ENCODE peak calls at places on chromosomes 1 and 21, in four cellular contexts. W is T-helper 2 cell, S is posterior cingulate gyrus, U is amniotic stem cell. A is an unnamed sample.
A peak's percentile ranks its signal among the peaks of the same experiment; 100 is the strongest.

GRCh38 chr1:197985340-197985739 is 68.2 kb downstream of the LHX9 start:
- DNase-seq in W (no peak), S (no peak), U (no peak), A (no peak)

GRCh38 chr1:207279683-207280082 is 41.8 kb upstream of the CD55 start:
- DNase-seq in W (no peak), S (no peak), U (no peak), A (no peak)

GRCh38 chr1:241640149-241640866 is at the start of the genes CHML and OPN3:
- DNase-seq in W (peak; percentile 93), S (peak; percentile 92), U (peak; percentile 61), A (peak; percentile 94)

GRCh38 chr1:15099441-15100137 is 54.0 kb upstream of the TMEM51 start:
- DNase-seq in W (no peak), S (no peak), U (no peak), A (no peak)

GRCh38 chr1:156097499-156098178 is 15.4 kb upstream of the MEX3A start:
- DNase-seq in W (peak; percentile 47), S (no peak), U (no peak), A (no peak)

GRCh38 chr1:8154621-8155052 is 128.5 kb upstream of the ERRFI1 start:
- DNase-seq in W (no peak), S (no peak), U (no peak), A (no peak)

GRCh38 chr21:31387560-31388186 is 43.6 kb upstream of the TIAM1 start:
- DNase-seq in W (no peak), S (no peak), U (no peak), A (no peak)

GRCh38 chr1:219670426-219671149 is 57.7 kb upstream of the ZC3H11B start:
- DNase-seq in W (no peak), S (no peak), U (no peak), A (no peak)

GRCh38 chr1:19360026-19360813 is 48.1 kb downstream of the SLC66A1 start:
- DNase-seq in W (peak; percentile 72), S (no peak), U (no peak), A (no peak)

GRCh38 chr1:95953005-95953404 is 719.0 kb downstream of the RWDD3 start:
- DNase-seq in W (no peak), S (no peak), U (no peak), A (peak; percentile 45)